ENCODE peak calls at places on chromosomes 3 and 15, in five cellular contexts. U is astrocyte of the spinal cord; X is activated effector memory CD4-positive, alpha-beta T cell treated with Interleukin-2 at 50 U/mL for 16 hours; T is endothelial cell of umbilical vein; D is EL. G is an unnamed sample.

GRCh38 chr3:66577804-66578203 is 77.0 kb upstream of the LRIG1 start:
- DNase-seq in T (no peak), U (no peak), D (no peak), X (no peak), G (no peak)

GRCh38 chr3:158532099-158532734 is 38.8 kb upstream of the MLF1 start:
- DNase-seq in X (no peak), U (peak), D (peak), T (peak), G (no peak)

GRCh38 chr3:14508966-14509795 is 31.0 kb downstream of the GRIP2 start:
- DNase-seq in T (peak), X (peak), D (peak), U (no peak), G (peak)

GRCh38 chr3:46701211-46701939 is at the start of gene TMIE:
- DNase-seq in U (no peak), T (no peak), D (no peak), X (no peak), G (no peak)

GRCh38 chr15:67197364-67197695 is 57.1 kb downstream of the AAGAB start:
- DNase-seq in T (no peak), D (no peak), U (no peak), X (no peak), G (no peak)

GRCh38 chr15:73865904-73866303 is 7.5 kb upstream of the TBC1D21 start:
- DNase-seq in T (no peak), U (no peak), D (no peak), X (no peak), G (no peak)

GRCh38 chr3:174198199-174198598 is 660.9 kb upstream of the NAALADL2 start:
- DNase-seq in T (peak), U (peak), X (no peak), D (peak), G (no peak)

GRCh38 chr15:58212909-58213526 is 74.8 kb downstream of the AQP9 start:
- DNase-seq in U (peak), X (no peak), T (peak), D (peak), G (no peak)

GRCh38 chr15:98794754-98795153 is 146.4 kb downstream of the IGF1R start:
- DNase-seq in D (no peak), X (no peak), T (no peak), U (no peak), G (no peak)

GRCh38 chr3:21944251-21944650 is 193.2 kb upstream of the ZNF385D start:
- DNase-seq in D (no peak), T (no peak), U (peak), X (no peak), G (no peak)

G was measured in upper lobe of right lung.